ENCODE peak calls at places on chromosome 5, in four cellular contexts. O is GM12878, I is H1, J is HepG2. B is an unnamed sample. For H3K9me3, the result is how much of the 10 kb centered on the place peaks cover.

GRCh38 chr5:25418319-25418859 is 773.6 kb upstream of the CDH10 start:
- DNase-seq in I (no peak), J (no peak), O (no peak), B (no peak)

GRCh38 chr5:40676643-40677333 is 2.9 kb upstream of the PTGER4 start:
- DNase-seq in O (no peak), I (no peak), J (no peak), B (no peak)

GRCh38 chr5:144698454-144698853 is 527.8 kb downstream of the KCTD16 start:
- DNase-seq in J (no peak), I (no peak), O (no peak), B (no peak)

GRCh38 chr5:102792705-102793104 is 37.6 kb downstream of the PAM start:
- DNase-seq in I (no peak), J (peak), O (no peak), B (no peak)

GRCh38 chr5:135332519-135333150 is 66.4 kb downstream of the MACROH2A1 start:
- DNase-seq in J (peak), I (no peak), O (no peak), B (peak)

GRCh38 chr5:39080168-39080567 is 6.0 kb upstream of the RICTOR start:
- DNase-seq in I (no peak), J (no peak), O (no peak), B (no peak)

GRCh38 chr5:150120617-150121447 is 34.5 kb upstream of the CSF1R start:
- DNase-seq in O (no peak), I (no peak), J (no peak), B (no peak)

GRCh38 chr5:180691046-180691445 is 41.6 kb upstream of the FLT4 start:
- DNase-seq in J (no peak), I (no peak), O (no peak), B (no peak)

GRCh38 chr5:50751064-50751657 is 84.7 kb downstream of the PARP8 start:
- DNase-seq in J (peak), O (peak), I (no peak), B (peak)

GRCh38 chr5:156188026-156188425 is 138.9 kb upstream of the SGCD start:
- DNase-seq in I (no peak), O (no peak), J (no peak), B (no peak)

GRCh38 chr5:91042856-91043255 is 340.3 kb downstream of the ARRDC3 start:
- DNase-seq in J (peak), I (no peak), O (no peak), B (no peak)

GRCh38 chr5:134873494-134873893 is 677 bp upstream of the TXNDC15 start:
- DNase-seq in O (no peak), J (no peak), I (no peak), B (no peak)

GRCh38 chr5:68848086-68848485 is 245.7 kb upstream of the SLC30A5 start:
- DNase-seq in I (no peak), O (no peak), J (no peak), B (no peak)

GRCh38 chr5:143453722-143454121 is 50.2 kb upstream of the NR3C1 start:
- DNase-seq in O (no peak), J (no peak), I (no peak), B (no peak)

GRCh38 chr5:68375540-68375939 is 160.0 kb downstream of the PIK3R1 start:
- DNase-seq in J (no peak), I (no peak), O (no peak), B (no peak)

GRCh38 chr5:9156282-9156681 is 389.6 kb downstream of the SEMA5A start:
- DNase-seq in I (no peak), O (no peak), J (no peak), B (peak)

GRCh38 chr5:142977363-142978051 is 207.3 kb downstream of the ARHGAP26 start:
- DNase-seq in O (peak), J (no peak), I (no peak), B (no peak)

GRCh38 chr5:137491121-137491520 is 8.0 kb downstream of the SPOCK1 start:
- DNase-seq in O (no peak), J (no peak), I (no peak), B (no peak)

GRCh38 chr5:122323132-122323548 is 11.1 kb downstream of the SNCAIP start:
- DNase-seq in J (no peak), I (no peak), O (no peak), B (no peak)

GRCh38 chr5:93343570-93343969 is 237.4 kb downstream of the NR2F1-AS1 start:
- DNase-seq in J (no peak), O (peak), I (no peak), B (no peak)

GRCh38 chr5:94517490-94518108 is 100.8 kb downstream of the KIAA0825 start:
- DNase-seq in I (no peak), O (no peak), J (no peak), B (no peak)

GRCh38 chr5:25006734-25007133 is 362.0 kb upstream of the CDH10 start:
- DNase-seq in I (no peak), O (no peak), J (no peak), B (peak)

GRCh38 chr5:163580516-163580915 is 75.1 kb downstream of the MAT2B start:
- DNase-seq in O (no peak), I (no peak), J (no peak), B (no peak)

GRCh38 chr5:105752801-105753200 is 1917.9 kb downstream of the EFNA5 start:
- DNase-seq in I (no peak), O (no peak), J (no peak), B (no peak)

GRCh38 chr5:125668904-125669303 is 754.3 kb upstream of the GRAMD2B start:
- DNase-seq in O (no peak), J (no peak), I (no peak), B (peak)

GRCh38 chr5:36875051-36875788 is 1.3 kb upstream of the NIPBL start:
- DNase-seq in J (peak), I (no peak), O (no peak), B (no peak)

GRCh38 chr5:141260458-141261237 is 15.5 kb downstream of the PCDHB15 start:
- DNase-seq in I (no peak), O (no peak), J (no peak), B (no peak)

GRCh38 chr5:141258464-141258863 is 13.3 kb downstream of the PCDHB15 start:
- DNase-seq in I (no peak), J (no peak), O (no peak), B (no peak)

GRCh38 chr5:141261238-141261546 is 16.0 kb downstream of the PCDHB15 start:
- DNase-seq in O (no peak), J (no peak), I (no peak), B (no peak)

DNA sequence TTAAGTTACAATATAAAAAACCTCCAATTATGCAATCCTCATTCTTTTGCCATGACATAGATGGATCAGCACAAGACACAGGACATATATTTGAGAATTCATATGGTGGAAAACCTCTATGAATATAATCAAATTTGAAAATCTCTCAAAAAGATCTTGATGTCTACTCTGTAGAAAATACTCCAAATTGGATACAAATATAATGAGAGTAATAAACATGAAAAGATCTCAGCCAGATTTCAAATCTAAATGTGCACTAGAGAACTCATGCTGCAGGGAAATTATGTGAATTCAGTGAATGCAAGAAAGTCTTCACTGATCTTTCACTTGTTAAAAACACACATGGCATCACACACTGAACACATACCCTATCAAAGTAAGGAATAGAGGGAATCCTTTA is 13.8 kb downstream of the PCDHB15 start:
- DNase-seq in I (no peak), O (no peak), J (no peak), B (no peak)
- H3K9me3 ChIP-seq in I (half or more), O (under half), J (half or more), B (half or more)

GRCh38 chr5:169970911-169971436 is 9.3 kb downstream of the INSYN2B start:
- DNase-seq in I (no peak), O (no peak), J (no peak), B (no peak)
- TF ChIP-seq SUZ12 in I (no peak), O (no peak), J (no peak), B (no peak)

DNA sequence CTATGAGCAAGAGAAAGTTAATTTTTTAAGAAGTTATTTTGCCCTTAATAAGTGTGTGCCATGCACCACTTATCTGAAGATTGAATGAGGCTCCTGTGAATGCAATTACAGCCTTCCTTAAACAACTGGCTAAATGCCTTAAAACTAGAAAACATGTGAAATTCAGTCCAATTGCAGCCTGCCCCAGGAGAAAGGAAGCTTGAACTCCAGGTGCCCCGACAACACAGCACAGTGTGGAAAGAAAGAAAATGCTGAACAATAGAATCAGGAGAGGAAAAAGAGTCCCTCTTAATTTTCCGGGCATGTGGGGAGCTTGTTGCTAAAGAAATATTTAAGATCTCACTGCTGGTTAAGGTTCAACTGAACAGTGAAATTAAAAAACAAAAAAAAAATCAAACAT is 8.8 kb downstream of the LHFPL2 start:
- DNase-seq in O (no peak), J (no peak), I (no peak), B (no peak)
- H3K9ac ChIP-seq in O (no peak), J (no peak), I (no peak), B (no peak)

GRCh38 chr5:141095263-141095641 is 837 bp downstream of the PCDHB2 start:
- DNase-seq in J (no peak), O (no peak), I (no peak), B (no peak)

GRCh38 chr5:141094481-141095262 is at the start of gene PCDHB2:
- DNase-seq in O (no peak), I (peak), J (peak), B (peak)

GRCh38 chr5:141105350-141105749 is 5.1 kb downstream of the PCDHB3 start:
- DNase-seq in O (no peak), I (no peak), J (no peak), B (no peak)

GRCh38 chr5:141101059-141101458 is 786 bp downstream of the PCDHB3 start:
- DNase-seq in O (no peak), J (no peak), I (no peak), B (no peak)

GRCh38 chr5:141100243-141100805 is at the start of gene PCDHB3:
- DNase-seq in I (peak), O (no peak), J (peak), B (no peak)
- H3K9me3 ChIP-seq in I (under half), O (under half), J (under half), B (under half)

GRCh38 chr5:86909896-86910295 is 292.2 kb downstream of the COX7C start:
- DNase-seq in I (no peak), J (no peak), O (no peak), B (no peak)
- TF ChIP-seq SUZ12 in I (no peak), J (no peak), O (no peak), B (no peak)

GRCh38 chr5:73606206-73606753 is 19.7 kb upstream of the ARHGEF28 start:
- DNase-seq in I (no peak), J (no peak), O (no peak), B (no peak)
- H3K9ac ChIP-seq in I (no peak), J (no peak), O (no peak), B (no peak)

GRCh38 chr5:129507527-129507926 is 47.4 kb downstream of the ADAMTS19 start:
- DNase-seq in O (no peak), I (no peak), J (no peak), B (no peak)
- H3K9me3 ChIP-seq in O (under half), I (under half), J (under half), B (under half)

DNA sequence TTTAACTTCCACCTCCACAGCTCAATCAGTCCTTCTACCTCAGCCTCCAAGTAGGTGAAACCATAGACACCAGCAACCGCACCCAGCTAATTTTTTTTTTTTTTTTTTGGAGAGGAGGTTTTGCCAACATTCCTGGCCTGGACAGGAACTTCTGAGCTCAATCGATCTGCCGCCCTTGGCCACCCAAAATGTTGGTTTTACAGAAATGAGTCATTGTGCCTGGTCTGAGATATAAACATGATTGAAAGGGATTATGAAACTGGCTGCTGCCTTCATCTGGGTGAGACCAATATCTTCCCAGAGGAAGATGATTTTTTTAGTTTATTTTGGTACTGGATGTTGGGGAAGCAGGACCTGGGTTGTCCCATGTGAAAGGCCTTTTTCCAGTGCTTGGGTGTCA is 9.2 kb downstream of the TAF11L12 start:
- DNase-seq in I (no peak), O (no peak), J (no peak), B (no peak)
- TF ChIP-seq SUZ12 in I (no peak), O (no peak), J (no peak), B (no peak)

DNA sequence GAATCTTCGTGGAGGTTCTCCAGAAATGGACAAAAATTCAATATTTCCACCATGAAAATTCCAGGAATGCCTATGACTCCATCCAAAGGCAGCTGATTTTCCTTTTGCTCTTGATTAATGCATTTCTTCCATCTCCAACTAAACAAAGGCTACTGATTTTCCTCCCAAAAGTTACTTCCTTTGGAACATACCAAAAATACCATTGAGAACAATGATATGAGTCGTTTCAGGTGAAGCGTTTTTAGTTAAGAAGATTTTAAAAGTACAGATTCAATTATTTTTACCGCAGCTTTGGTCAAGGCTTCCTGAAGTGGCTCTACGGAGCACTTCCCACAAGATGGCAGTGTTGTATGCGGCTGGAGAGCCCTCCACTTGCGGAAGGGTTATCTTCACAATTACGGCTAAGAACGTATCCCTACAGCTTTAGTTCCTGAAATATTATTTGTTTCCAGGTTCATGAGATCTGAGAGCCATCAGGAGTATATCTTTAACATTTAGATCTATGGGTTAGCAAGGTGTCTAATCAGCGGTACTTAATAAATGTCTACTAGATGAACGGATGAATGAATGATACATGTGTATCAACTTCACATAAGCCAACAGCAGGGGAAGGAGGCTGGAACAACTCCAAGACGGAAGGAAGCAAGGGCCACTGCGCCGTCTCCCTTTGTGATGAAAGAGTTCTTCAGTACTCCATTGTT is 35.9 kb upstream of the ARSB start:
- DNase-seq in O (no peak), J (peak), I (peak), B (peak)
- H3K9ac ChIP-seq in O (no peak), J (no peak), I (no peak), B (no peak)

B was measured in NT2/D1.